ENCODE peak calls at places on chromosome 22, in seven cellular contexts. T is H9, A is trophoblast cell, P is mesenchymal stem cell, Z is H1, B is neuronal stem cell, M is IMR-90. K is an unnamed sample.

GRCh38 chr22:33720166-33720878 is 200.0 kb downstream of the LARGE1 start:
- DNase-seq in Z (no peak), T (no peak), P (no peak), M (no peak), B (no peak), A (no peak), K (no peak)

GRCh38 chr22:37989146-37990045 is 5.0 kb upstream of the SOX10 start:
- DNase-seq in M (no peak), P (no peak), A (no peak), Z (no peak), B (no peak), T (no peak), K (no peak)

GRCh38 chr22:22348127-22348814 is 103.7 kb downstream of the VPREB1 start:
- DNase-seq in B (peak; percentile 31), T (peak; percentile 64), Z (peak; percentile 50), A (no peak), M (no peak), P (peak; percentile 4), K (peak; percentile 64)

GRCh38 chr22:39935116-39935515 is 25.1 kb upstream of the TMA7B start:
- DNase-seq in P (no peak), A (no peak), M (no peak), B (no peak), T (no peak), Z (no peak), K (no peak)

GRCh38 chr22:24996420-24996952 is 44.0 kb downstream of the KIAA1671 start:
- DNase-seq in T (peak; percentile 94), B (peak; percentile 41), P (peak; percentile 94), Z (peak; percentile 73), M (no peak), A (no peak), K (peak; percentile 100)

GRCh38 chr22:29011200-29011867 is 50.3 kb downstream of the C22orf31 start:
- DNase-seq in Z (no peak), A (no peak), P (no peak), M (no peak), T (no peak), B (peak; percentile 36), K (no peak)

GRCh38 chr22:21951931-21952465 is 650 bp downstream of the PPM1F start:
- DNase-seq in M (peak; percentile 53), T (peak; percentile 72), Z (peak; percentile 74), P (peak; percentile 66), B (no peak), A (peak; percentile 98), K (peak; percentile 53)

GRCh38 chr22:29914165-29914564 is 31.2 kb downstream of the MTMR3 start:
- DNase-seq in Z (no peak), P (peak; percentile 87), A (peak; percentile 46), B (no peak), T (no peak), M (peak; percentile 83), K (peak; percentile 78)

GRCh38 chr22:24965822-24966626 is 13.5 kb downstream of the KIAA1671 start:
- DNase-seq in T (no peak), P (no peak), M (no peak), Z (no peak), A (no peak), B (no peak), K (no peak)

GRCh38 chr22:31652129-31652528 is 9.9 kb downstream of the PISD start:
- DNase-seq in B (no peak), P (no peak), A (peak; percentile 70), M (no peak), T (no peak), Z (no peak), K (no peak)

GRCh38 chr22:30201970-30202369 is 44.6 kb downstream of the LIF start:
- DNase-seq in A (no peak), M (peak; percentile 92), Z (no peak), T (no peak), P (no peak), B (no peak), K (no peak)

GRCh38 chr22:42069801-42070516 is 653 bp downstream of the NAGA start:
- DNase-seq in B (no peak), T (peak; percentile 45), Z (no peak), A (no peak), M (no peak), P (no peak), K (no peak)

GRCh38 chr22:46453006-46453828 is 84.2 kb downstream of the CELSR1 start:
- DNase-seq in P (no peak), M (no peak), T (no peak), B (no peak), Z (no peak), A (no peak), K (no peak)

GRCh38 chr22:46196268-46196667 is 45.9 kb downstream of the PPARA start:
- DNase-seq in B (no peak), T (no peak), P (no peak), A (no peak), Z (no peak), M (no peak), K (no peak)

GRCh38 chr22:25357056-25357455 is 137.6 kb downstream of the CRYBB2 start:
- DNase-seq in M (no peak), Z (no peak), P (no peak), T (no peak), A (no peak), B (no peak), K (no peak)

GRCh38 chr22:19040581-19041402 is 81.4 kb downstream of the DGCR2 start:
- DNase-seq in B (no peak), A (no peak), T (no peak), M (no peak), Z (no peak), P (no peak), K (no peak)

GRCh38 chr22:36363378-36363931 is 24.3 kb downstream of the MYH9 start:
- DNase-seq in B (no peak), Z (no peak), P (no peak), A (no peak), T (no peak), M (no peak), K (no peak)

DNA sequence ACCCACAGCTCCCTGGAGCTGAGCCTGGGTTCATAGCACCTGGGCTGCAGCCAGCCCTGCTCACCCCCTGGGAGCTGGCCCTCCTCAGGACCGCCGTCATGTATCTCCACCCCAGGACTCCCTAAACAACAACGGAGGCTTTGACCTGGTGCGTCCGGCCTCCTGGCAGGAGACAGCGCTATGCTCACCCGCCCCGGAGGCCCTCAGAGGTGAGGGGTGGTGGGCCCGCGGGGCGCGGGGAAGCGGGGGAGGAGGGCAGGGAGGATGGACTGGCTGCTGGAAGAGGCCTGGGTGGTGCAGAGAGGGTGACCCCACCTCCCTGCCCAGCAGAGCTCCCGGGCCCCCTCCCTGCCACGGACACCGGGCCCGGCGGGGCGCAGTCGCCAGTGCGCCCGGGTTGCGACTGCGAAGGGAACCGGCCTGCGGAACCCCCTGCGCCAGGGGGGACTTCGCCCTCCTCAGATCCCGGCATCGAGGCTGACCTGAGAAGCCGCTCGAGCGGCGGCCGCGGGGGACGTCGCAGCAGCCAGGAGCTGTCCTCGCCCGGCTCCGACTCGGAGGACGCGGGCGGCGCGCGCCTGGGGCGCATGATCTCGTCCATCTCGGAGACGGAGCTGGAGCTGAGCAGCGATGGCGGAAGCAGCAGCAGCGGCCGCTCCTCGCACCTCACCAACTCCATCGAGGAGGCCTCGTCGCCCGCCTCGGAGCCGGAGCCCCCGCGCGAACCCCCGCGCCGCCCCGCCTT is 3.1 kb downstream of the MAPK8IP2 start:
- DNase-seq in P (no peak), T (no peak), B (no peak), A (no peak), Z (no peak), M (no peak), K (no peak)
- H2BK5ac ChIP-seq in P (no peak overlapping the region), T (no peak overlapping the region), B (peak overlapping the region; percentile 39), A (no peak overlapping the region), Z (no peak overlapping the region), M (no peak overlapping the region), K (no peak overlapping the region)

GRCh38 chr22:23752750-23753149 is 1.5 kb downstream of the VPREB3 start:
- DNase-seq in T (no peak), Z (no peak), P (no peak), B (no peak), A (no peak), M (no peak), K (no peak)

GRCh38 chr22:23752090-23752691 is 1.3 kb upstream of the ZNF70 start:
- DNase-seq in P (no peak), Z (no peak), M (no peak), T (no peak), A (no peak), B (no peak), K (no peak)

GRCh38 chr22:23754980-23755636 is 883 bp upstream of the VPREB3 start:
- DNase-seq in Z (no peak), T (no peak), M (no peak), P (no peak), B (no peak), A (no peak), K (no peak)

GRCh38 chr22:23754220-23754919 is at the start of gene VPREB3:
- DNase-seq in Z (peak; percentile 44), A (no peak), P (no peak), M (no peak), B (no peak), T (no peak), K (no peak)

DNA sequence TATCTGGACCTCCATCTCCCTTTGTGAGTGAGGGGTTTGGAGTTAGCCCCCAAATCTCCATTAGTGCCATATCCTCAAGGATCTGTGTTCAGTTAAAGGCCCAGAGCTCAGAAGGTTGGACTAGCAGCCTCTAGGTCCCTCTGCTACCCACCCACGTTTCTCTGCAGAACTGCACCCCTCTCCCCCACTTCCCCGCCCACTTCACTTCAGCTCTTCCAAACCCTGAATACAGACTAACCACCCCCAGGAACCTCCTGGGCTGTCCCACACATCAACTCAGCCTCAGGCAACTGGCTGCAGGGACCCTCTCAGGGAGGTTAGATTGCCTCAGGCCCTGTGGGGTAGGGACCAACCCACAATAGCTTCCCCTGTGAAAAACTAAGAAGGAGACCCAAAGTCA is 854 bp downstream of the VPREB3 start:
- DNase-seq in T (no peak), Z (no peak), P (no peak), B (no peak), M (no peak), A (no peak), K (no peak)
- H3K9ac ChIP-seq in T (no peak overlapping the region), Z (no peak overlapping the region), P (no peak overlapping the region), B (no peak overlapping the region), M (no peak overlapping the region), A (no peak overlapping the region), K (no peak overlapping the region)

GRCh38 chr22:48223488-48224190 is 1461.2 kb downstream of the TBC1D22A start:
- DNase-seq in P (no peak), M (no peak), A (no peak), B (no peak), T (no peak), Z (peak; percentile 23), K (no peak)

GRCh38 chr22:48228468-48228867 is 1466.0 kb downstream of the TBC1D22A start:
- DNase-seq in Z (peak; percentile 23), P (no peak), M (no peak), A (no peak), B (no peak), T (no peak), K (no peak)

GRCh38 chr22:48224332-48224731 is 1461.9 kb downstream of the TBC1D22A start:
- DNase-seq in B (no peak), P (no peak), M (no peak), Z (no peak), T (no peak), A (no peak), K (no peak)

GRCh38 chr22:48226026-48227013 is 1463.9 kb downstream of the TBC1D22A start:
- DNase-seq in B (no peak), M (no peak), T (no peak), A (no peak), Z (peak; percentile 27), P (no peak), K (no peak)

GRCh38 chr22:48227341-48228018 is 1465.0 kb downstream of the TBC1D22A start:
- DNase-seq in Z (peak; percentile 13), A (no peak), P (no peak), B (no peak), T (no peak), M (no peak), K (no peak)
- H2AK5ac ChIP-seq in Z (no peak overlapping the region), A (no peak overlapping the region), P (no peak overlapping the region), B (peak overlapping the region; percentile 27), T (no peak overlapping the region), M (no peak overlapping the region), K (no peak overlapping the region)

GRCh38 chr22:27842994-27843431 is 41.5 kb upstream of the MN1 start:
- DNase-seq in B (no peak), M (no peak), P (no peak), A (no peak), T (no peak), Z (no peak), K (no peak)
- H2BK5ac ChIP-seq in B (peak overlapping the region; percentile 32), M (no peak overlapping the region), P (no peak overlapping the region), A (no peak overlapping the region), T (no peak overlapping the region), Z (peak overlapping the region; percentile 69), K (no peak overlapping the region)